ENCODE peak calls at places on chromosome 20, in eight cellular contexts. S is fibroblast of pulmonary artery, O is cardiac muscle cell, J is astrocyte, Y is WTC11, A is astrocyte of the cerebellum, C is psoas muscle, H is heart right ventricle. D is an unnamed sample.

GRCh38 chr20:652611-653109 is 340 bp downstream of the SRXN1 start:
- DNase-seq in S (peak), O (no peak), J (peak), Y (no peak), A (no peak), C (no peak), H (peak), D (peak)

GRCh38 chr20:46485431-46485830 is 27.9 kb downstream of the ZNF334 start:
- DNase-seq in S (no peak), O (no peak), J (no peak), Y (no peak), A (no peak), C (no peak), H (no peak), D (no peak)

GRCh38 chr20:3696200-3696599 is 14.4 kb upstream of the ADAM33 start:
- DNase-seq in S (no peak), O (no peak), J (no peak), Y (no peak), A (no peak), C (no peak), H (no peak), D (no peak)

GRCh38 chr20:2331092-2331491 is 35.3 kb downstream of the TGM3 start:
- DNase-seq in S (no peak), O (no peak), J (no peak), Y (no peak), A (no peak), C (no peak), H (no peak), D (no peak)

GRCh38 chr20:63661108-63661507 is 3.0 kb downstream of the RTEL1 start:
- DNase-seq in S (no peak), O (no peak), J (no peak), Y (no peak), A (no peak), C (no peak), H (no peak), D (no peak)

GRCh38 chr20:1965520-1966278 is 28.2 kb downstream of the PDYN start:
- DNase-seq in S (peak), O (peak), J (peak), Y (peak), A (no peak), C (peak), H (peak), D (peak)

GRCh38 chr20:48718914-48719578 is 108.8 kb downstream of the PREX1 start:
- DNase-seq in S (no peak), O (no peak), J (no peak), Y (no peak), A (no peak), C (no peak), H (no peak), D (no peak)

GRCh38 chr20:63943808-63944077 is 12.5 kb downstream of the UCKL1 start:
- DNase-seq in S (no peak), O (no peak), J (no peak), Y (no peak), A (no peak), C (no peak), H (no peak), D (no peak)

GRCh38 chr20:40160151-40160550 is 528.9 kb downstream of the MAFB start:
- DNase-seq in S (peak), O (peak), J (no peak), Y (peak), A (peak), C (peak), H (peak), D (peak)

GRCh38 chr20:23350855-23351838 is 556 bp downstream of the NXT1 start:
- DNase-seq in S (peak), O (peak), J (peak), Y (peak), A (no peak), C (peak), H (peak), D (peak)

GRCh38 chr20:42020316-42020715 is 402.1 kb upstream of the CHD6 start:
- DNase-seq in S (no peak), O (no peak), J (no peak), Y (no peak), A (no peak), C (no peak), H (no peak), D (no peak)

GRCh38 chr20:41386502-41387427 is 20.1 kb upstream of the EMILIN3 start:
- DNase-seq in S (no peak), O (no peak), J (no peak), Y (no peak), A (no peak), C (no peak), H (peak), D (no peak)

GRCh38 chr20:63547484-63548480 is at the start of gene SRMS:
- DNase-seq in S (no peak), O (no peak), J (no peak), Y (peak), A (no peak), C (no peak), H (no peak), D (no peak)

GRCh38 chr20:53750827-53751393 is 157.3 kb upstream of the ZNF217 start:
- DNase-seq in S (peak), O (peak), J (peak), Y (no peak), A (peak), C (no peak), H (no peak), D (peak)

GRCh38 chr20:24149175-24149574 is 160.6 kb upstream of the GGTLC1 start:
- DNase-seq in S (no peak), O (no peak), J (no peak), Y (no peak), A (no peak), C (no peak), H (no peak), D (no peak)

GRCh38 chr20:48393311-48393685 is 434.5 kb downstream of the PREX1 start:
- DNase-seq in S (no peak), O (no peak), J (no peak), Y (no peak), A (no peak), C (no peak), H (no peak), D (no peak)

GRCh38 chr20:37395921-37396519 is 50.1 kb downstream of the SRC start:
- DNase-seq in S (no peak), O (peak), J (no peak), Y (peak), A (no peak), C (peak), H (no peak), D (no peak)

GRCh38 chr20:35039146-35039545 is 53.5 kb downstream of the TRPC4AP start:
- DNase-seq in S (no peak), O (peak), J (no peak), Y (no peak), A (no peak), C (no peak), H (no peak), D (no peak)

GRCh38 chr20:35232575-35232974 is 6.1 kb downstream of the MMP24 start:
- DNase-seq in S (peak), O (peak), J (peak), Y (no peak), A (peak), C (no peak), H (no peak), D (peak)

GRCh38 chr20:64256282-64256947 is 867 bp downstream of the PCMTD2 start:
- DNase-seq in S (peak), O (peak), J (peak), Y (no peak), A (no peak), C (no peak), H (no peak), D (no peak)

GRCh38 chr20:63955281-63955845 is 853 bp downstream of the UCKL1 start:
- DNase-seq in S (no peak), O (peak), J (no peak), Y (peak), A (no peak), C (peak), H (no peak), D (no peak)

GRCh38 chr20:44398303-44398702 is 42.8 kb downstream of the HNF4A start:
- DNase-seq in S (peak), O (no peak), J (peak), Y (no peak), A (peak), C (no peak), H (no peak), D (peak)

GRCh38 chr20:57770852-57771746 is 61.3 kb upstream of the PMEPA1 start:
- DNase-seq in S (no peak), O (no peak), J (no peak), Y (no peak), A (no peak), C (no peak), H (no peak), D (no peak)

GRCh38 chr20:20065366-20065765 is 13.0 kb downstream of the CFAP61 start:
- DNase-seq in S (no peak), O (no peak), J (no peak), Y (no peak), A (no peak), C (no peak), H (no peak), D (no peak)

GRCh38 chr20:39109933-39110818 is 148.0 kb downstream of the DHX35 start:
- DNase-seq in S (no peak), O (no peak), J (no peak), Y (peak), A (no peak), C (no peak), H (no peak), D (no peak)

GRCh38 chr20:19628570-19629134 is 129.4 kb upstream of the RIN2 start:
- DNase-seq in S (peak), O (peak), J (peak), Y (peak), A (peak), C (no peak), H (peak), D (peak)

GRCh38 chr20:37386505-37387201 is 40.7 kb downstream of the SRC start:
- DNase-seq in S (no peak), O (no peak), J (no peak), Y (no peak), A (no peak), C (peak), H (no peak), D (no peak)

GRCh38 chr20:31720486-31721407 is 1.9 kb downstream of the BCL2L1 start:
- DNase-seq in S (no peak), O (no peak), J (no peak), Y (no peak), A (no peak), C (no peak), H (no peak), D (no peak)

GRCh38 chr20:45456632-45457031 is 12.9 kb upstream of the WFDC2 start:
- DNase-seq in S (peak), O (peak), J (no peak), Y (peak), A (no peak), C (no peak), H (no peak), D (no peak)
- TF ChIP-seq CTCF in S (peak), O (peak), J (peak), Y (no peak), A (no peak), C (peak), H (peak), D (peak)

GRCh38 chr20:29427201-29428060 is 1830.0 kb upstream of the DEFB115 start:
- DNase-seq in S (no peak), O (no peak), J (no peak), Y (no peak), A (no peak), C (no peak), H (no peak), D (no peak)
- TF ChIP-seq CTCF in S (no peak), O (no peak), J (no peak), Y (no peak), A (no peak), C (no peak), H (no peak), D (no peak)

GRCh38 chr20:50746138-50746940 is 15.0 kb downstream of the PARD6B start:
- DNase-seq in S (peak), O (peak), J (peak), Y (no peak), A (no peak), C (no peak), H (no peak), D (no peak)

GRCh38 chr20:50745634-50746137 is 14.3 kb downstream of the PARD6B start:
- DNase-seq in S (no peak), O (no peak), J (no peak), Y (no peak), A (no peak), C (no peak), H (no peak), D (no peak)

GRCh38 chr20:50747275-50747674 is 15.9 kb downstream of the PARD6B start:
- DNase-seq in S (no peak), O (no peak), J (no peak), Y (no peak), A (no peak), C (no peak), H (no peak), D (no peak)

GRCh38 chr20:50743087-50743486 is 11.7 kb downstream of the PARD6B start:
- DNase-seq in S (no peak), O (peak), J (no peak), Y (no peak), A (no peak), C (no peak), H (no peak), D (no peak)

GRCh38 chr20:50744143-50744792 is 12.9 kb downstream of the PARD6B start:
- DNase-seq in S (peak), O (peak), J (peak), Y (no peak), A (peak), C (peak), H (peak), D (peak)
- TF ChIP-seq CTCF in S (peak), O (peak), J (peak), Y (no peak), A (peak), C (peak), H (peak), D (peak)

GRCh38 chr20:62427172-62428007 is at the start of gene RBBP8NL:
- DNase-seq in S (no peak), O (no peak), J (no peak), Y (peak), A (no peak), C (no peak), H (no peak), D (no peak)
- TF ChIP-seq CTCF in S (no peak), O (no peak), J (no peak), Y (no peak), A (no peak), C (no peak), H (no peak), D (no peak)

DNA sequence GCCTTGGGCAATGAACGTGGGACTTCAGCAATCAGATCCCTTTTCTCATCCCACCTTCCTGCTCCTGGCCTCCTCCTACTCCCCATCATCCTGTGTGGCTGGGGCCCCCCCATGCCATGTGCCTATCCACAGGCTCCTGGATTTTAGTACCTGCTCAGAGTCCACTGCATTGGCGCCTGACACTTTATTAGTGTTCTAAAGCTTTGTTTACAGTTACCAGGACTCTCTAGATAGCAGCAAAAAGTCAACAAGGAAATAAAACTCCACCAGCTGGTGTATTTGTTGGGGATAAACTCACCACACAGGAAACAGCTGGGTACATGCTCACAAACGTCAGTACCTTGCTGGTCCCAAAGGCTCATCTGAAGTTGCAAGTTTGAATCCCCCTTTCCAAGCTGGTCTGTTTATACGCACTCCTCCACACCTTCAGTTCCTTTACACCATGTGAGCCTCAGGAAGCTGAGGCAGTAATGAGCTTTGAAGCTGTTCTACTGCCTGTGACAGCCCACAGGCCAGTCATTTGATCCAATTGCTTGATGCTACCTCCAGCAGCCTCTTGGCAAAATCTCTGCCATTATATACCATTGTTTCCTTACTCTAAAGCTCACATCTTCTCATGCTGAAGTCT is 76.5 kb downstream of the ANKEF1 start:
- DNase-seq in S (no peak), O (no peak), J (no peak), Y (no peak), A (no peak), C (no peak), H (no peak), D (no peak)
- TF ChIP-seq CTCF in S (no peak), O (no peak), J (no peak), Y (no peak), A (no peak), C (no peak), H (no peak), D (no peak)